ENCODE peak calls at places on chromosomes 7 and 10, in ten cellular contexts. P, K, L, A, I, M, G, Y, Q and T are unnamed samples.

GRCh38 chr7:5773661-5774086 is 7.8 kb downstream of the RNF216 start:
- DNase-seq in Q (no peak), I (no peak), A (peak), Y (no peak), L (peak), P (no peak), K (peak), G (no peak), M (peak), T (no peak)

GRCh38 chr7:28078036-28078901 is 102.3 kb downstream of the JAZF1 start:
- DNase-seq in I (peak), G (peak), Y (peak), P (no peak), L (peak), A (peak), M (no peak), K (no peak), Q (no peak), T (no peak)

GRCh38 chr7:48052748-48053147 is 17.4 kb downstream of the C7orf57 start:
- DNase-seq in M (peak), Q (no peak), A (no peak), G (peak), P (no peak), L (peak), Y (no peak), K (no peak), I (no peak), T (no peak)

GRCh38 chr7:24827027-24827426 is 69.8 kb upstream of the GSDME start:
- DNase-seq in I (no peak), L (no peak), K (no peak), A (no peak), Q (no peak), Y (no peak), G (peak), P (no peak), M (no peak), T (no peak)

GRCh38 chr7:129160161-129160911 is 15.8 kb downstream of the TSPAN33 start:
- DNase-seq in P (peak), I (peak), K (no peak), G (no peak), L (no peak), Q (no peak), A (no peak), Y (no peak), M (no peak), T (no peak)

GRCh38 chr10:96482815-96483588 is 30.7 kb downstream of the TLL2 start:
- DNase-seq in L (no peak), Q (no peak), A (no peak), P (peak), M (no peak), Y (no peak), I (no peak), G (no peak), K (no peak), T (no peak)

GRCh38 chr7:19772858-19773337 is 519 bp downstream of the TMEM196 start:
- DNase-seq in L (peak), I (no peak), P (peak), A (no peak), M (peak), G (no peak), Y (peak), Q (no peak), K (no peak), T (no peak)

GRCh38 chr10:132685121-132685891 is 100.6 kb downstream of the NKX6-2 start:
- DNase-seq in K (no peak), L (peak), M (peak), P (peak), A (no peak), Y (no peak), I (peak), G (no peak), Q (peak), T (no peak)

GRCh38 chr10:130763491-130763890 is 548.0 kb downstream of the TCERG1L start:
- DNase-seq in A (no peak), L (no peak), K (no peak), G (no peak), P (no peak), Y (no peak), M (no peak), Q (peak), I (no peak), T (no peak)

GRCh38 chr10:4939224-4940072 is 23.8 kb upstream of the AKR1C1 start:
- DNase-seq in Q (no peak), P (no peak), G (no peak), I (no peak), K (no peak), A (no peak), Y (no peak), M (no peak), L (no peak), T (no peak)

GRCh38 chr10:94286898-94287297 is 75.8 kb downstream of the NOC3L start:
- DNase-seq in P (no peak), K (no peak), Q (no peak), Y (no peak), I (no peak), L (peak), A (no peak), G (no peak), M (peak), T (no peak)

GRCh38 chr7:18499407-18500197 is 4.1 kb downstream of the HDAC9 start:
- DNase-seq in L (no peak), G (no peak), I (peak), Q (no peak), Y (no peak), M (no peak), A (no peak), P (no peak), K (no peak), T (no peak)

GRCh38 chr10:8183241-8183704 is 128.8 kb downstream of the GATA3 start:
- DNase-seq in Q (no peak), M (peak), Y (no peak), P (no peak), K (no peak), I (no peak), G (peak), L (no peak), A (peak), T (peak)

GRCh38 chr10:51960494-51960895 is 261.1 kb upstream of the CSTF2T start:
- DNase-seq in I (peak), K (peak), P (peak), Y (peak), L (peak), A (no peak), Q (no peak), M (peak), G (peak), T (no peak)

GRCh38 chr10:2772791-2773644 is 294.3 kb upstream of the PFKP start:
- DNase-seq in I (no peak), Q (no peak), Y (no peak), G (no peak), A (no peak), K (no peak), L (no peak), P (no peak), M (no peak), T (no peak)

GRCh38 chr7:130593033-130593432 is 75.5 kb downstream of the COPG2 start:
- DNase-seq in P (no peak), M (no peak), G (no peak), Q (no peak), K (no peak), L (peak), A (no peak), I (no peak), Y (no peak), T (no peak)

GRCh38 chr7:130598056-130598455 is 70.5 kb downstream of the COPG2 start:
- DNase-seq in A (no peak), I (no peak), P (no peak), Q (no peak), L (no peak), K (no peak), G (no peak), M (no peak), Y (no peak), T (no peak)

GRCh38 chr7:130595986-130596385 is 72.6 kb downstream of the COPG2 start:
- DNase-seq in I (no peak), M (no peak), A (no peak), G (no peak), K (no peak), L (peak), Q (no peak), Y (no peak), P (no peak), T (no peak)
- H3K27ac ChIP-seq in I (no peak), M (no peak), A (no peak), G (no peak), K (no peak), L (no peak), Q (no peak), Y (no peak), P (no peak), T (no peak)

DNA sequence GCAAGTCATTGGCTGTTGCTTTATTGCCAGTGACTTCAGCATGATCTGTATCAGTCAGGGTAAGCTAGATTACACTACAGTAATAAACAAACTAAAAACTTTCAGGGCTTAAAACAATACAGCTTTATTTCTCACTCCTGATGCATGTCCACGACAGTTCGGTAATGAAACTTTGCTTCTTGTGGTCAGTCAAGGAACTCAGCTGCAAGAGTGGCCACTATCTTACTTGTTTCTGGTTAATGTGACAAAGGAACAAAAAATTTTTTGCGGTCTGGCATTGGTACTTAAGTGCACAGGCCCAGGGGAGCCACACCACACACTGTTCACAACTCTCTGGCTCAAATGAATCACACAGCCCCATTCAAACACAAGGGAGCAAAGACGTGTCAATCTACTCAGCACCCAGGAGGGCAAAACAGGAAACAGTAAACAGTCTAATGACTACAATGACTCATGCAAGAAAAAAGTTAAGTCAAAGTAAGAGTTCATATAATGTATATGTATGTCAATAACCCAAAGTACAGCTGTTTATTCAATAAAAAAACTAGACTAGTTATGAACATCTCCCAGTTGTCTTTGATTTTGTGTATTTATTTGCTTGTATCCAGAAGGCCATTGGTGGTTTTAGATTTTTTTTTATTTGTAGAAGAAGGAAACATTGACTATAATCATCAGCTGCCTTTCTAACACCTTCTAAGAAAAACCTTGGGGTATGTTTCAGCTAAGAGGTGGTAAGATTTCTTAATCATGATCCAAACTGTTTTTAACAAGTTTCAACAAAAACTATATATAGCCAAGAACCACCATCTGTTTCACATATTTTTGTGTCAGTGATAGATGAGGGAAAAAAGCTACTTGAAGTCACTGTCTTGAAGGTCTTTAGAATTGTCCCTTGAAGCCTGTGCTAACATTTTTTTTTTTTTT is 134.4 kb upstream of the FAM3C start:
- DNase-seq in K (no peak), L (peak), Y (peak), Q (no peak), G (peak), P (no peak), M (peak), A (peak), I (no peak), T (no peak)
- H3K27ac ChIP-seq in K (no peak), L (no peak), Y (no peak), Q (no peak), G (no peak), P (peak), M (peak), A (no peak), I (no peak), T (no peak)

DNA sequence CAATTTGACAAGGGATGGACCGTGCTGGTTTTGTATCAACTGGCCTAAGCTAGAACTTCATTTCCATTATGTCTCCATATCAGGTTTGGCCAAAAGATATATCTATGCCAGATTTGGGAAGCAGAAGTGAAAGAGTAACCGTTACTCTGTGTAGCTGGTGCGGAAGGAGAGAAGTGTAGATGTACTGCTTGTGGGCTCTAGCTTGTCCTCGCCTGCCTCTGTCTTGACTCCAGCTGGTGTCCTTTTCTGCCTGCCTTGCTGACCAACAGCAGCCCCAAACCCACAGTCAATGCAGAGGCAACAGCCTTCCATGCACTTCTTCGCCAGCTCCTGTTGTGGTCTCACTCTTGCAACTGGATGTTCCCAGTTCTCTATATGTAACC is 128.5 kb downstream of the KIF20B start:
- DNase-seq in P (no peak), I (no peak), L (no peak), A (no peak), Y (no peak), M (no peak), Q (no peak), K (no peak), G (no peak), T (no peak)
- H3K27ac ChIP-seq in P (no peak), I (no peak), L (no peak), A (no peak), Y (no peak), M (no peak), Q (no peak), K (no peak), G (no peak), T (no peak)

GRCh38 chr7:151063212-151063561 is 3.8 kb downstream of the SLC4A2 start:
- DNase-seq in I (no peak), P (no peak), L (peak), Y (no peak), Q (no peak), A (no peak), G (peak), K (no peak), M (peak), T (no peak)
- H3K27ac ChIP-seq in I (no peak), P (no peak), L (no peak), Y (peak), Q (peak), A (no peak), G (no peak), K (peak), M (peak), T (no peak)

GRCh38 chr7:94823952-94824351 is 83.4 kb upstream of the PPP1R9A start:
- DNase-seq in K (no peak), G (no peak), A (no peak), L (peak), Y (peak), I (no peak), M (peak), Q (no peak), P (no peak), T (no peak)
- H3K27ac ChIP-seq in K (no peak), G (no peak), A (no peak), L (no peak), Y (peak), I (no peak), M (no peak), Q (no peak), P (no peak), T (no peak)

GRCh38 chr10:71134732-71135211 is 77.6 kb upstream of the UNC5B start:
- DNase-seq in Y (no peak), G (no peak), A (no peak), L (no peak), I (no peak), P (peak), M (no peak), K (no peak), Q (no peak), T (no peak)

GRCh38 chr10:71136036-71136690 is 76.2 kb upstream of the UNC5B start:
- DNase-seq in Q (no peak), A (no peak), M (no peak), L (no peak), K (no peak), Y (no peak), P (peak), G (no peak), I (no peak), T (no peak)

GRCh38 chr10:71133710-71134686 is 78.4 kb upstream of the UNC5B start:
- DNase-seq in K (no peak), M (no peak), Q (no peak), I (no peak), G (no peak), P (no peak), L (no peak), Y (no peak), A (no peak), T (no peak)

GRCh38 chr10:71137701-71138100 is 74.7 kb upstream of the UNC5B start:
- DNase-seq in Y (no peak), L (no peak), A (no peak), Q (no peak), P (no peak), G (no peak), M (no peak), I (no peak), K (no peak), T (no peak)

GRCh38 chr10:71135276-71135675 is 77.1 kb upstream of the UNC5B start:
- DNase-seq in Y (no peak), M (no peak), Q (no peak), A (no peak), L (no peak), I (no peak), G (no peak), K (no peak), P (no peak), T (no peak)
- H3K27ac ChIP-seq in Y (no peak), M (no peak), Q (no peak), A (no peak), L (no peak), I (no peak), G (no peak), K (no peak), P (no peak), T (no peak)

GRCh38 chr10:30580241-30580640 is 49.3 kb downstream of the LYZL2 start:
- DNase-seq in A (no peak), G (no peak), Y (no peak), P (no peak), M (no peak), Q (no peak), K (no peak), L (no peak), I (no peak), T (no peak)

GRCh38 chr10:30587522-30588031 is 42.0 kb downstream of the LYZL2 start:
- DNase-seq in A (no peak), K (no peak), P (peak), L (no peak), M (no peak), G (peak), Y (no peak), Q (peak), I (peak), T (no peak)

GRCh38 chr10:30581779-30582380 is 47.7 kb downstream of the LYZL2 start:
- DNase-seq in Y (peak), K (peak), I (peak), A (no peak), M (peak), G (peak), Q (no peak), P (peak), L (peak), T (no peak)

GRCh38 chr10:30586828-30587227 is 42.7 kb downstream of the LYZL2 start:
- DNase-seq in Q (no peak), A (no peak), L (no peak), I (no peak), Y (no peak), G (no peak), M (no peak), K (no peak), P (no peak), T (no peak)

DNA sequence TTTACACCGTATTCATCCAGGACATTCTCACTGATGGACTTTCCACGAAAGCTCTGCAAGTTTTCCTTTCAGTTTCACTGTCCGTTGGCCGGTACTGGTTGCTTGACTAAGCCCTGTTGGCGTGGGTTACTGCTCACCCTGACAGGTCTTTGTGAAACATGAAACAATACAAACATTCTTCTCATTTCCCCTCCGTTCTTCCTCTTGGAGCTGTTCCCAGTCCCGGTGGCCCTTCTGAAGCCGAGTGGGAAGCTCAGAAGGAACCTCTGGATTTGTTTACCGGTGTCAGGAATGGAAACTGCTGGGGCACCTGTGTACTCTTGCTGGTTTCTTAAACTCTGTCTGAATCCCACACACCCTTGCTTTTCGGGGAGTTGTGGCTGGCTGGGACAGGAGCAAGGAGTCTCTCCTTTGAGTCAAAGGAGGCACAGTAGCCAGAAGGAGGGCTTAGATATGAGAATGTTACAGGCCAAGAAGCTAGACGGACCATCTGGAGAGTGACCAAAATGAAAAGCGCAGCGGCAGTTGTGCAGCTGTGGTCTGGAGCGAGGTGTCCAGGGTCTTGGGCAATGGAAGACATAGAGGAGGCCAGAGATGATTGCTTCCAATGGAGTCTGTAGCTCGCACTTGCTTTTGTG is 45.7 kb downstream of the LYZL2 start:
- DNase-seq in P (no peak), A (no peak), K (peak), Q (no peak), L (peak), I (peak), G (peak), M (peak), Y (peak), T (no peak)
- H3K27ac ChIP-seq in P (no peak), A (no peak), K (no peak), Q (peak), L (no peak), I (no peak), G (peak), M (no peak), Y (peak), T (no peak)

DNA sequence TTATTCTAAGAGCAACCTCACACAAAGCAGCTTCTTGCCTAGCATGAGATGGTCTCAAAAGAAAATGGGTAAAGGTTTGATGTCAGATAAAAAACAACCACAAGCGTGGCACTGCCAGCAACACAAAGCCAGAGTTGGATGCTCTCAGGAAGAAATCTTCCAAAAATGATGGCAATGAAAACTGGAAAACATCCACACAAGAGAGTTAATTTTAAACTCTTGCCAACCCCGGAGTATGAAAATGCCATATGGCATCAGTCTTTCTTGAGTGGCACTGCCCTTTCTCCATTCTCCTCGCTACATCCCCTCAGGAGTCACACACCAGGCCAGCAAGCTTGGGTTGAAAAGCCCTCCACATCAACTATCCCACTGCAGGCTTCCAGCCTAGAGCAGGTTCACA is 41.0 kb downstream of the CADPS2 start:
- DNase-seq in Y (no peak), I (no peak), Q (no peak), G (no peak), K (no peak), A (no peak), M (no peak), L (no peak), P (no peak), T (no peak)
- H3K27ac ChIP-seq in Y (no peak), I (no peak), Q (no peak), G (no peak), K (no peak), A (no peak), M (no peak), L (no peak), P (no peak), T (no peak)